ENCODE peak calls at places on chromosomes 11 and 22, in six cellular contexts. One of them, this sample, is unnamed.

GRCh38 chr22:23533328-23533762 is 46.7 kb downstream of the IGLL1 start:
- DNase-seq in HFFc6: no peak
- DNase-seq in BJ: no peak
- DNase-seq in EH: peak
- DNase-seq in COR-L47: no peak
- DNase-seq in Caco-2: peak
- DNase-seq in this sample: no peak

GRCh38 chr22:30573594-30574094 is 821 bp downstream of the GAL3ST1 start:
- DNase-seq in HFFc6: no peak
- DNase-seq in BJ: no peak
- DNase-seq in Caco-2: no peak
- DNase-seq in EH: no peak
- DNase-seq in COR-L47: no peak
- DNase-seq in this sample: no peak

GRCh38 chr22:50317674-50318073 is 9.1 kb downstream of the DENND6B start:
- DNase-seq in HFFc6: no peak
- DNase-seq in COR-L47: no peak
- DNase-seq in EH: no peak
- DNase-seq in BJ: no peak
- DNase-seq in Caco-2: no peak
- DNase-seq in this sample: no peak

GRCh38 chr11:72038491-72038890 is 39.8 kb downstream of the IL18BP start:
- DNase-seq in COR-L47: peak
- DNase-seq in Caco-2: no peak
- DNase-seq in HFFc6: peak
- DNase-seq in BJ: peak
- DNase-seq in EH: peak
- DNase-seq in this sample: no peak

GRCh38 chr22:24175160-24175808 is 6.0 kb upstream of the SUSD2 start:
- DNase-seq in Caco-2: peak
- DNase-seq in COR-L47: peak
- DNase-seq in BJ: no peak
- DNase-seq in EH: peak
- DNase-seq in HFFc6: peak
- DNase-seq in this sample: peak

GRCh38 chr22:41478891-41479521 is 10.1 kb downstream of the ACO2 start:
- DNase-seq in HFFc6: no peak
- DNase-seq in EH: no peak
- DNase-seq in BJ: no peak
- DNase-seq in Caco-2: no peak
- DNase-seq in COR-L47: no peak
- DNase-seq in this sample: no peak

GRCh38 chr11:10355257-10355661 is 50.4 kb downstream of the ADM start:
- DNase-seq in Caco-2: no peak
- DNase-seq in HFFc6: peak
- DNase-seq in BJ: peak
- DNase-seq in EH: peak
- DNase-seq in COR-L47: no peak
- DNase-seq in this sample: peak

GRCh38 chr11:131392528-131393255 is 22.3 kb downstream of the NTM start:
- DNase-seq in Caco-2: no peak
- DNase-seq in HFFc6: no peak
- DNase-seq in EH: peak
- DNase-seq in COR-L47: no peak
- DNase-seq in BJ: no peak
- DNase-seq in this sample: no peak

GRCh38 chr11:27848423-27848822 is 148.2 kb upstream of the BDNF start:
- DNase-seq in BJ: no peak
- DNase-seq in HFFc6: no peak
- DNase-seq in COR-L47: no peak
- DNase-seq in EH: no peak
- DNase-seq in Caco-2: no peak
- DNase-seq in this sample: no peak

GRCh38 chr11:107819361-107820014 is 39.1 kb downstream of the SLC35F2 start:
- DNase-seq in HFFc6: no peak
- DNase-seq in COR-L47: no peak
- DNase-seq in EH: no peak
- DNase-seq in BJ: no peak
- DNase-seq in Caco-2: no peak
- DNase-seq in this sample: no peak

GRCh38 chr11:92727123-92727522 is 242.3 kb upstream of the MTNR1B start:
- DNase-seq in EH: no peak
- DNase-seq in Caco-2: no peak
- DNase-seq in BJ: no peak
- DNase-seq in COR-L47: no peak
- DNase-seq in HFFc6: no peak
- DNase-seq in this sample: no peak

GRCh38 chr11:75721852-75722668 is 4.4 kb downstream of the MOGAT2 start:
- DNase-seq in COR-L47: no peak
- DNase-seq in Caco-2: peak
- DNase-seq in EH: peak
- DNase-seq in BJ: no peak
- DNase-seq in HFFc6: no peak
- DNase-seq in this sample: no peak

GRCh38 chr22:20230777-20231420 is 37.2 kb downstream of the RTN4R start:
- DNase-seq in HFFc6: no peak
- DNase-seq in BJ: no peak
- DNase-seq in EH: no peak
- DNase-seq in COR-L47: no peak
- DNase-seq in Caco-2: no peak
- DNase-seq in this sample: no peak

GRCh38 chr22:36386900-36387663 is 685 bp downstream of the MYH9 start:
- DNase-seq in HFFc6: no peak
- DNase-seq in COR-L47: no peak
- DNase-seq in EH: peak
- DNase-seq in Caco-2: no peak
- DNase-seq in BJ: no peak
- DNase-seq in this sample: no peak

GRCh38 chr11:119493712-119494111 is 70.7 kb upstream of the THY1 start:
- DNase-seq in HFFc6: no peak
- DNase-seq in EH: peak
- DNase-seq in COR-L47: no peak
- DNase-seq in Caco-2: peak
- DNase-seq in BJ: no peak
- DNase-seq in this sample: peak

GRCh38 chr22:36470162-36470993 is 11.1 kb downstream of the TXN2 start:
- DNase-seq in EH: peak
- DNase-seq in COR-L47: peak
- DNase-seq in Caco-2: peak
- DNase-seq in BJ: no peak
- DNase-seq in HFFc6: peak
- DNase-seq in this sample: peak

GRCh38 chr11:13000721-13001120 is 8.4 kb upstream of the RASSF10 start:
- DNase-seq in HFFc6: no peak
- DNase-seq in Caco-2: no peak
- DNase-seq in COR-L47: peak
- DNase-seq in EH: no peak
- DNase-seq in BJ: no peak
- DNase-seq in this sample: no peak

GRCh38 chr11:62664405-62665074 is 470 bp downstream of the C11orf98 start:
- DNase-seq in HFFc6: no peak
- DNase-seq in EH: no peak
- DNase-seq in COR-L47: peak
- DNase-seq in Caco-2: peak
- DNase-seq in BJ: no peak
- DNase-seq in this sample: peak

GRCh38 chr11:69447786-69448185 is 33.7 kb upstream of the LINC01488 start:
- DNase-seq in COR-L47: no peak
- DNase-seq in Caco-2: no peak
- DNase-seq in BJ: no peak
- DNase-seq in EH: peak
- DNase-seq in HFFc6: peak
- DNase-seq in this sample: no peak

GRCh38 chr22:40414306-40414705 is 43.9 kb downstream of the SGSM3 start:
- DNase-seq in COR-L47: no peak
- DNase-seq in Caco-2: no peak
- DNase-seq in HFFc6: no peak
- DNase-seq in BJ: no peak
- DNase-seq in EH: peak
- DNase-seq in this sample: peak